ENCODE peak calls at places on chromosomes 7 and 10, in four cellular contexts. One of them, this sample, is unnamed.

GRCh38 chr7:20560325-20561180 is 54.9 kb upstream of the ABCB5 start:
- DNase-seq in BE2C: no peak
- DNase-seq in fibroblast of lung: no peak
- DNase-seq in IMR-90: no peak
- DNase-seq in this sample: peak

GRCh38 chr10:11685787-11686218 is 56.4 kb upstream of the ECHDC3 start:
- DNase-seq in IMR-90: peak
- DNase-seq in BE2C: peak
- DNase-seq in fibroblast of lung: peak
- DNase-seq in this sample: no peak

GRCh38 chr7:91784469-91784868 is 96.0 kb downstream of the MTERF1 start:
- DNase-seq in IMR-90: peak
- DNase-seq in fibroblast of lung: peak
- DNase-seq in BE2C: no peak
- DNase-seq in this sample: peak

GRCh38 chr10:130495891-130496642 is 359.9 kb downstream of the GLRX3 start:
- DNase-seq in IMR-90: peak
- DNase-seq in BE2C: no peak
- DNase-seq in fibroblast of lung: no peak
- DNase-seq in this sample: peak

GRCh38 chr7:151682831-151683614 is 163.3 kb upstream of the RHEB start:
- DNase-seq in IMR-90: no peak
- DNase-seq in fibroblast of lung: no peak
- DNase-seq in BE2C: no peak
- DNase-seq in this sample: no peak

GRCh38 chr7:115851291-115851690 is 179.3 kb downstream of the TFEC start:
- DNase-seq in IMR-90: peak
- DNase-seq in fibroblast of lung: peak
- DNase-seq in BE2C: no peak
- DNase-seq in this sample: peak

GRCh38 chr7:6160191-6160623 is 112.2 kb downstream of the CYTH3 start:
- DNase-seq in IMR-90: peak
- DNase-seq in BE2C: peak
- DNase-seq in fibroblast of lung: peak
- DNase-seq in this sample: peak

GRCh38 chr10:108970016-108970415 is 953.3 kb downstream of the XPNPEP1 start:
- DNase-seq in fibroblast of lung: peak
- DNase-seq in IMR-90: peak
- DNase-seq in BE2C: no peak
- DNase-seq in this sample: no peak

GRCh38 chr7:1339611-1340010 is 106.9 kb downstream of the UNCX start:
- DNase-seq in BE2C: no peak
- DNase-seq in IMR-90: no peak
- DNase-seq in fibroblast of lung: no peak
- DNase-seq in this sample: no peak

GRCh38 chr10:79347894-79348639 is 798 bp downstream of the PPIF start:
- DNase-seq in BE2C: peak
- DNase-seq in IMR-90: peak
- DNase-seq in fibroblast of lung: peak
- DNase-seq in this sample: no peak

GRCh38 chr7:101575168-101575567 is 53.9 kb downstream of the MYL10 start:
- DNase-seq in IMR-90: no peak
- DNase-seq in fibroblast of lung: no peak
- DNase-seq in BE2C: no peak
- DNase-seq in this sample: no peak

GRCh38 chr10:129970404-129971364 is 6.6 kb upstream of the EBF3 start:
- DNase-seq in BE2C: no peak
- DNase-seq in IMR-90: no peak
- DNase-seq in fibroblast of lung: no peak
- DNase-seq in this sample: no peak

GRCh38 chr7:115585015-115585655 is 445.4 kb downstream of the TFEC start:
- DNase-seq in IMR-90: peak
- DNase-seq in BE2C: no peak
- DNase-seq in fibroblast of lung: no peak
- DNase-seq in this sample: no peak

GRCh38 chr7:116138202-116138801 is 72.0 kb upstream of the TES start:
- DNase-seq in BE2C: peak
- DNase-seq in fibroblast of lung: peak
- DNase-seq in IMR-90: peak
- DNase-seq in this sample: peak

GRCh38 chr10:112376578-112376855 is 2.6 kb downstream of the ACSL5 start:
- DNase-seq in BE2C: no peak
- DNase-seq in fibroblast of lung: no peak
- DNase-seq in IMR-90: no peak
- DNase-seq in this sample: no peak

GRCh38 chr7:28845106-28845505 is 113.0 kb downstream of the TRIL start:
- DNase-seq in BE2C: no peak
- DNase-seq in IMR-90: no peak
- DNase-seq in fibroblast of lung: no peak
- DNase-seq in this sample: no peak

GRCh38 chr7:22612776-22613175 is 112.8 kb upstream of the STEAP1B start:
- DNase-seq in fibroblast of lung: no peak
- DNase-seq in IMR-90: no peak
- DNase-seq in BE2C: no peak
- DNase-seq in this sample: no peak

GRCh38 chr7:6271091-6271658 is 1.2 kb downstream of the CYTH3 start:
- DNase-seq in fibroblast of lung: peak
- DNase-seq in IMR-90: peak
- DNase-seq in BE2C: peak
- DNase-seq in this sample: no peak

GRCh38 chr10:11886851-11887250 is 63.7 kb downstream of the PROSER2 start:
- DNase-seq in IMR-90: no peak
- DNase-seq in BE2C: no peak
- DNase-seq in fibroblast of lung: no peak
- DNase-seq in this sample: no peak

GRCh38 chr10:60732240-60733188 is 45.8 kb upstream of the CDK1 start:
- DNase-seq in BE2C: no peak
- DNase-seq in fibroblast of lung: no peak
- DNase-seq in IMR-90: no peak
- DNase-seq in this sample: no peak

GRCh38 chr7:30172451-30172850 is 37.7 kb downstream of the MTURN start:
- DNase-seq in fibroblast of lung: no peak
- DNase-seq in BE2C: no peak
- DNase-seq in IMR-90: no peak
- DNase-seq in this sample: no peak

GRCh38 chr7:153886506-153887391 is 165.4 kb upstream of the DPP6 start:
- DNase-seq in fibroblast of lung: no peak
- DNase-seq in BE2C: peak
- DNase-seq in IMR-90: no peak
- DNase-seq in this sample: peak

GRCh38 chr7:128335730-128336129 is 8.0 kb downstream of the RBM28 start:
- DNase-seq in IMR-90: no peak
- DNase-seq in fibroblast of lung: no peak
- DNase-seq in BE2C: no peak
- DNase-seq in this sample: no peak

GRCh38 chr10:3091346-3091787 is 24.0 kb downstream of the PFKP start:
- DNase-seq in fibroblast of lung: peak
- DNase-seq in IMR-90: peak
- DNase-seq in BE2C: no peak
- DNase-seq in this sample: no peak

GRCh38 chr10:43250925-43251663 is 15.8 kb downstream of the RASGEF1A start:
- DNase-seq in IMR-90: no peak
- DNase-seq in BE2C: peak
- DNase-seq in fibroblast of lung: no peak
- DNase-seq in this sample: no peak

GRCh38 chr10:92239600-92240288 is 51.1 kb downstream of the CPEB3 start:
- DNase-seq in fibroblast of lung: peak
- DNase-seq in BE2C: peak
- DNase-seq in IMR-90: peak
- DNase-seq in this sample: peak

GRCh38 chr10:28425431-28425830 is 107.5 kb upstream of the WAC start:
- DNase-seq in IMR-90: no peak
- DNase-seq in fibroblast of lung: no peak
- DNase-seq in BE2C: no peak
- DNase-seq in this sample: no peak

GRCh38 chr10:21336476-21337170 is 188.9 kb downstream of the SKIDA1 start:
- DNase-seq in IMR-90: peak
- DNase-seq in BE2C: peak
- DNase-seq in fibroblast of lung: peak
- DNase-seq in this sample: no peak